ENCODE peak calls at places on chromosomes 12 and 14, in ten cellular contexts. D, Z, J, B, O, Q, H, T, U and E are unnamed samples. For H3K9me3, the result is how much of the 10 kb centered on the place peaks cover.

GRCh38 chr12:3453266-3453862 is 37.6 kb upstream of the PRMT8 start:
- DNase-seq in Z (no peak), J (no peak), Q (no peak), B (no peak), T (no peak), U (no peak), D (no peak), O (no peak), H (no peak), E (no peak)

GRCh38 chr14:90743826-90744225 is 72.4 kb downstream of the TTC7B start:
- DNase-seq in T (no peak), B (no peak), H (no peak), U (no peak), Z (no peak), D (no peak), O (no peak), Q (no peak), J (no peak), E (no peak)

GRCh38 chr12:64611430-64612286 is 1.4 kb downstream of the RASSF3 start:
- DNase-seq in D (peak), J (no peak), Z (peak), T (peak), U (no peak), H (peak), Q (peak), O (peak), B (peak), E (no peak)

GRCh38 chr12:44774815-44775411 is 101.2 kb downstream of the NELL2 start:
- DNase-seq in T (peak), Q (no peak), D (peak), H (no peak), J (peak), Z (peak), U (peak), B (peak), O (peak), E (peak)

GRCh38 chr12:59056931-59057330 is 136.6 kb upstream of the LRIG3 start:
- DNase-seq in Q (no peak), D (no peak), J (no peak), T (no peak), U (no peak), Z (no peak), B (peak), H (no peak), O (no peak), E (no peak)

GRCh38 chr12:115070313-115070712 is 386.3 kb upstream of the TBX3 start:
- DNase-seq in Z (no peak), H (no peak), B (peak), D (no peak), U (no peak), O (no peak), T (no peak), Q (no peak), J (no peak), E (no peak)

GRCh38 chr12:3004655-3005565 is 45.7 kb downstream of the TEAD4 start:
- DNase-seq in Z (peak), T (no peak), H (no peak), Q (no peak), O (no peak), B (no peak), D (peak), U (no peak), J (no peak), E (peak)

GRCh38 chr14:95192306-95192705 is 35.0 kb upstream of the DICER1 start:
- DNase-seq in O (no peak), T (no peak), H (no peak), J (no peak), U (no peak), D (peak), Z (no peak), B (no peak), Q (no peak), E (no peak)

GRCh38 chr14:51596473-51596870 is 55.2 kb upstream of the FRMD6 start:
- DNase-seq in D (peak), O (no peak), Z (no peak), J (no peak), U (peak), T (no peak), H (no peak), Q (no peak), B (no peak), E (no peak)

GRCh38 chr12:51822956-51823355 is 25.6 kb downstream of the FIGNL2 start:
- DNase-seq in D (no peak), B (no peak), H (no peak), J (no peak), Z (no peak), Q (no peak), O (no peak), T (no peak), U (no peak), E (no peak)

GRCh38 chr14:76997257-76997970 is 31.1 kb downstream of the IRF2BPL start:
- DNase-seq in B (peak), T (no peak), O (no peak), U (no peak), J (no peak), D (no peak), Z (no peak), H (no peak), Q (no peak), E (no peak)

GRCh38 chr12:98274430-98275130 is 240.8 kb upstream of the TMPO start:
- DNase-seq in H (no peak), T (no peak), Q (no peak), Z (no peak), U (no peak), D (no peak), B (no peak), O (no peak), J (no peak), E (no peak)

GRCh38 chr12:75831413-75831812 is 200.2 kb downstream of the PHLDA1 start:
- DNase-seq in B (peak), J (no peak), D (peak), T (no peak), Q (peak), H (no peak), O (no peak), Z (no peak), U (no peak), E (no peak)

GRCh38 chr14:100552524-100553125 is 34.6 kb downstream of the BEGAIN start:
- DNase-seq in O (no peak), D (no peak), Z (no peak), Q (no peak), B (no peak), J (no peak), U (no peak), T (no peak), H (no peak), E (no peak)

GRCh38 chr14:67429651-67430205 is 17.8 kb upstream of the PLEK2 start:
- DNase-seq in Z (no peak), T (no peak), U (no peak), H (no peak), B (no peak), O (no peak), J (no peak), D (no peak), Q (no peak), E (no peak)

GRCh38 chr14:69346710-69347109 is 51.4 kb downstream of the ERH start:
- DNase-seq in J (peak), B (no peak), Z (no peak), Q (peak), O (peak), H (peak), T (peak), D (peak), U (no peak), E (peak)

GRCh38 chr14:36503771-36504741 is 16.0 kb downstream of the NKX2-1 start:
- DNase-seq in B (no peak), T (no peak), H (no peak), U (no peak), O (no peak), Q (no peak), D (no peak), J (no peak), Z (peak), E (no peak)

GRCh38 chr12:49537709-49538601 is 875 bp upstream of the KCNH3 start:
- DNase-seq in Q (no peak), J (no peak), Z (peak), B (no peak), T (no peak), U (no peak), O (peak), H (no peak), D (peak), E (no peak)

GRCh38 chr14:92154283-92154942 is 32.6 kb downstream of the CPSF2 start:
- DNase-seq in B (peak), T (no peak), U (no peak), O (peak), D (no peak), Z (no peak), H (no peak), J (no peak), Q (peak), E (no peak)

GRCh38 chr12:879641-880040 is 69.9 kb downstream of the RAD52 start:
- DNase-seq in Z (no peak), J (no peak), Q (peak), U (no peak), O (no peak), B (peak), H (no peak), T (no peak), D (no peak), E (no peak)

GRCh38 chr14:57632649-57633048 is 139.0 kb upstream of the CCDC198 start:
- DNase-seq in T (no peak), Q (no peak), D (no peak), J (no peak), U (no peak), Z (no peak), H (no peak), B (no peak), O (no peak), E (no peak)

GRCh38 chr14:52949711-52950409 is 990 bp downstream of the FERMT2 start:
- DNase-seq in U (no peak), J (peak), B (peak), T (peak), O (peak), H (peak), Q (peak), Z (peak), D (peak), E (peak)

GRCh38 chr14:24392327-24393098 is 6.3 kb upstream of the NYNRIN start:
- DNase-seq in Z (no peak), J (peak), U (no peak), Q (peak), O (peak), B (peak), D (no peak), T (no peak), H (no peak), E (peak)

GRCh38 chr14:24387014-24387355 is 11.8 kb upstream of the NYNRIN start:
- DNase-seq in B (no peak), D (no peak), U (no peak), H (no peak), O (no peak), Q (no peak), Z (no peak), T (no peak), J (no peak), E (no peak)

GRCh38 chr14:24388474-24389179 is 10.2 kb upstream of the NYNRIN start:
- DNase-seq in B (no peak), Q (no peak), Z (no peak), D (no peak), J (no peak), T (no peak), H (no peak), O (no peak), U (no peak), E (no peak)

GRCh38 chr14:24390696-24391468 is 7.9 kb upstream of the NYNRIN start:
- DNase-seq in Z (no peak), J (no peak), T (no peak), D (no peak), H (no peak), U (no peak), O (no peak), Q (no peak), B (no peak), E (no peak)

GRCh38 chr14:24389266-24389855 is 9.4 kb upstream of the NYNRIN start:
- DNase-seq in J (no peak), T (no peak), O (peak), H (no peak), U (no peak), Q (peak), D (no peak), Z (no peak), B (peak), E (no peak)
- H3K9me3 ChIP-seq in J (under half), T (under half), O (under half), H (under half), U (under half), Q (under half), D (under half), Z (under half), B (under half), E (under half)

GRCh38 chr12:130592641-130593040 is 123.5 kb downstream of the RIMBP2 start:
- DNase-seq in O (no peak), T (no peak), Q (no peak), D (no peak), J (no peak), U (no peak), H (no peak), Z (no peak), B (no peak), E (no peak)

GRCh38 chr12:130591736-130592135 is 124.4 kb downstream of the RIMBP2 start:
- DNase-seq in Q (no peak), H (no peak), J (no peak), U (no peak), O (no peak), B (no peak), Z (no peak), D (no peak), T (no peak), E (no peak)

GRCh38 chr12:130596241-130596640 is 119.9 kb downstream of the RIMBP2 start:
- DNase-seq in H (no peak), Z (no peak), U (no peak), J (no peak), T (no peak), B (no peak), Q (no peak), D (no peak), O (no peak), E (no peak)

GRCh38 chr12:130590685-130591084 is 125.4 kb downstream of the RIMBP2 start:
- DNase-seq in B (no peak), D (no peak), Z (no peak), Q (no peak), J (no peak), U (no peak), O (no peak), T (no peak), H (no peak), E (no peak)

GRCh38 chr12:130593056-130593455 is 123.0 kb downstream of the RIMBP2 start:
- DNase-seq in H (no peak), B (no peak), Q (no peak), T (no peak), Z (no peak), D (no peak), J (no peak), O (no peak), U (no peak), E (no peak)
- H3K9me3 ChIP-seq in H (under half), B (under half), Q (under half), T (under half), Z (under half), D (under half), J (under half), O (under half), U (under half), E (under half)

GRCh38 chr14:104243200-104243599 is 104.8 kb downstream of the KIF26A start:
- DNase-seq in Z (no peak), O (no peak), J (no peak), U (no peak), H (no peak), B (no peak), Q (no peak), D (no peak), T (no peak), E (peak)

GRCh38 chr14:104246401-104247335 is 108.3 kb downstream of the KIF26A start:
- DNase-seq in D (no peak), U (no peak), J (no peak), O (no peak), T (peak), B (no peak), Q (no peak), Z (no peak), H (no peak), E (no peak)

GRCh38 chr14:104245723-104246122 is 107.3 kb downstream of the KIF26A start:
- DNase-seq in D (no peak), Z (no peak), Q (no peak), U (no peak), H (no peak), J (no peak), B (no peak), O (no peak), T (no peak), E (no peak)

GRCh38 chr14:104245075-104245474 is 106.7 kb downstream of the KIF26A start:
- DNase-seq in Z (no peak), B (no peak), O (no peak), D (no peak), U (no peak), J (no peak), H (no peak), T (no peak), Q (no peak), E (no peak)

GRCh38 chr14:104244221-104245011 is 106.0 kb downstream of the KIF26A start:
- DNase-seq in Z (no peak), J (no peak), D (no peak), H (no peak), T (no peak), B (no peak), U (no peak), O (no peak), Q (no peak), E (no peak)
- H3K9me3 ChIP-seq in Z (under half), J (under half), D (under half), H (under half), T (under half), B (half or more), U (under half), O (under half), Q (under half), E (under half)

GRCh38 chr14:87286191-87286590 is 706.8 kb downstream of the GALC start:
- DNase-seq in J (no peak), D (no peak), B (no peak), O (no peak), T (no peak), U (no peak), Q (no peak), H (no peak), Z (no peak), E (no peak)
- H3K9me3 ChIP-seq in J (under half), D (under half), B (under half), O (under half), T (under half), U (under half), Q (under half), H (under half), Z (under half), E (under half)